ENCODE peak calls at places on chromosomes 3 and 15, in five cellular contexts. V is activated T-cell treated with anti-CD3 and anti-CD28 coated beads for 1 hour; Q is germinal center; J is CD4-positive, alpha-beta T cell; E is cardiac fibroblast. W is an unnamed sample.

GRCh38 chr3:190562866-190563525 is 49.1 kb downstream of the IL1RAP start:
- DNase-seq in V (no peak), Q (no peak), J (no peak), E (no peak), W (no peak)

GRCh38 chr15:99731336-99732267 is 1.6 kb downstream of the LYSMD4 start:
- DNase-seq in V (no peak), Q (no peak), J (no peak), E (no peak), W (no peak)

GRCh38 chr15:28994830-28995180 is 109.0 kb downstream of the APBA2 start:
- DNase-seq in V (no peak), Q (no peak), J (no peak), E (no peak), W (no peak)

GRCh38 chr3:13152826-13153710 is 79.8 kb upstream of the IQSEC1 start:
- DNase-seq in V (no peak), Q (no peak), J (no peak), E (no peak), W (no peak)

GRCh38 chr3:111210003-111210699 is 138.5 kb downstream of the NECTIN3 start:
- DNase-seq in V (no peak), Q (no peak), J (no peak), E (peak), W (no peak)

GRCh38 chr3:128383316-128384235 is 83.1 kb downstream of the DNAJB8 start:
- DNase-seq in V (peak), Q (no peak), J (peak), E (peak), W (no peak)

GRCh38 chr3:189908646-189909045 is 212.1 kb downstream of the P3H2 start:
- DNase-seq in V (no peak), Q (no peak), J (no peak), E (peak), W (no peak)

GRCh38 chr3:185874119-185874518 is 49.3 kb upstream of the IGF2BP2 start:
- DNase-seq in V (no peak), Q (no peak), J (no peak), E (no peak), W (no peak)

GRCh38 chr3:152021951-152022461 is 148.6 kb downstream of the SUCNR1 start:
- DNase-seq in V (no peak), Q (no peak), J (no peak), E (peak), W (no peak)

W was measured in B cell.